ENCODE peak calls at places on chromosomes 2 and 18, in nine cellular contexts. M is psoas muscle, U is A549, Y is Right ventricle myocardium inferior, Q is kidney, B is activated T-cell treated with anti-CD3 and anti-CD28 coated beads for 48 hours, O is ELR, E is left ventricle myocardium superior, H is AG04449. Z is an unnamed sample.

GRCh38 chr18:13003466-13003896 is 12.3 kb downstream of the CEP192 start:
- DNase-seq in Q (no peak), E (no peak), H (no peak), B (no peak), O (peak), Y (no peak), U (peak), M (no peak), Z (no peak)

GRCh38 chr2:86631846-86632485 is 8.3 kb upstream of the RNF103 start:
- DNase-seq in B (no peak), H (no peak), E (no peak), M (no peak), O (peak), U (peak), Q (no peak), Y (no peak), Z (no peak)

GRCh38 chr2:43073373-43073772 is 153.0 kb downstream of the ZFP36L2 start:
- DNase-seq in U (peak), Y (no peak), O (peak), Q (peak), H (no peak), B (no peak), E (peak), M (no peak), Z (no peak)

GRCh38 chr2:109348645-109349554 is 219.9 kb downstream of the SH3RF3 start:
- DNase-seq in Q (no peak), M (no peak), B (no peak), O (no peak), Y (no peak), E (no peak), H (no peak), U (no peak), Z (no peak)

GRCh38 chr2:155100261-155100660 is 401.8 kb downstream of the KCNJ3 start:
- DNase-seq in H (no peak), U (peak), Q (no peak), Y (no peak), E (no peak), M (no peak), O (no peak), B (no peak), Z (no peak)

GRCh38 chr18:10142496-10143160 is 228.8 kb downstream of the VAPA start:
- DNase-seq in U (peak), Q (no peak), E (peak), O (peak), M (no peak), Y (no peak), B (no peak), H (no peak), Z (no peak)

GRCh38 chr2:150587547-150588209 is 100.2 kb upstream of the RND3 start:
- DNase-seq in U (no peak), M (no peak), Q (no peak), E (no peak), Y (no peak), H (no peak), B (no peak), O (no peak), Z (no peak)

GRCh38 chr2:229586746-229587705 is 127.3 kb downstream of the DNER start:
- DNase-seq in H (no peak), O (peak), M (peak), U (peak), Q (peak), E (peak), B (peak), Y (peak), Z (no peak)

GRCh38 chr18:73544032-73544431 is 603.6 kb downstream of the FBXO15 start:
- DNase-seq in H (no peak), O (no peak), M (no peak), B (no peak), U (no peak), Y (no peak), Q (no peak), E (no peak), Z (no peak)

GRCh38 chr2:100483892-100484291 is 13.6 kb downstream of the NMS start:
- DNase-seq in Q (no peak), H (no peak), O (no peak), M (no peak), B (no peak), U (no peak), E (no peak), Y (no peak), Z (no peak)